ENCODE peak calls at places on chromosomes 16 and 17, in four cellular contexts. One of them, this sample, is unnamed.

GRCh38 chr16:50841081-50841886 is 99.4 kb downstream of the CYLD start:
- DNase-seq in SK-N-SH: no peak
- DNase-seq in GM12878: no peak
- DNase-seq in WTC11: peak
- DNase-seq in this sample: peak

GRCh38 chr16:2329532-2329931 is 11.0 kb downstream of the ABCA3 start:
- DNase-seq in SK-N-SH: no peak
- DNase-seq in GM12878: no peak
- DNase-seq in WTC11: peak
- DNase-seq in this sample: no peak

GRCh38 chr16:68590201-68590994 is 51.3 kb downstream of the ZFP90 start:
- DNase-seq in SK-N-SH: peak
- DNase-seq in GM12878: no peak
- DNase-seq in WTC11: peak
- DNase-seq in this sample: peak

GRCh38 chr17:67718325-67718941 is 697 bp downstream of the NOL11 start:
- DNase-seq in SK-N-SH: peak
- DNase-seq in GM12878: no peak
- DNase-seq in WTC11: no peak
- DNase-seq in this sample: peak

GRCh38 chr16:56776562-56776961 is 46.6 kb downstream of the NUP93 start:
- DNase-seq in SK-N-SH: peak
- DNase-seq in GM12878: no peak
- DNase-seq in WTC11: no peak
- DNase-seq in this sample: no peak

GRCh38 chr17:42895185-42895555 is 5.4 kb upstream of the G6PC1 start:
- DNase-seq in SK-N-SH: no peak
- DNase-seq in GM12878: no peak
- DNase-seq in WTC11: no peak
- DNase-seq in this sample: no peak

GRCh38 chr17:50332196-50332595 is 13.7 kb upstream of the XYLT2 start:
- DNase-seq in SK-N-SH: no peak
- DNase-seq in GM12878: no peak
- DNase-seq in WTC11: no peak
- DNase-seq in this sample: no peak

GRCh38 chr16:68347605-68348004 is 36.8 kb downstream of the PRMT7 start:
- DNase-seq in SK-N-SH: no peak
- DNase-seq in GM12878: no peak
- DNase-seq in WTC11: no peak
- DNase-seq in this sample: no peak

GRCh38 chr17:3917391-3917931 is 1.2 kb upstream of the P2RX1 start:
- DNase-seq in SK-N-SH: peak
- DNase-seq in GM12878: no peak
- DNase-seq in WTC11: no peak
- DNase-seq in this sample: peak

GRCh38 chr17:38898812-38899348 is 26.5 kb upstream of the LASP1NB start:
- DNase-seq in SK-N-SH: no peak
- DNase-seq in GM12878: peak
- DNase-seq in WTC11: no peak
- DNase-seq in this sample: peak

GRCh38 chr16:66473654-66474519 is 46.8 kb downstream of the BEAN1 start:
- DNase-seq in SK-N-SH: no peak
- DNase-seq in GM12878: no peak
- DNase-seq in WTC11: no peak
- DNase-seq in this sample: no peak
- TF ChIP-seq USF1 in SK-N-SH: no peak
- TF ChIP-seq USF1 in GM12878: no peak
- TF ChIP-seq USF1 in WTC11: no peak
- TF ChIP-seq USF1 in this sample: no peak

GRCh38 chr16:84453061-84453752 is 51.3 kb downstream of the MEAK7 start:
- DNase-seq in SK-N-SH: no peak
- DNase-seq in GM12878: no peak
- DNase-seq in WTC11: no peak
- DNase-seq in this sample: no peak
- TF ChIP-seq USF1 in SK-N-SH: no peak
- TF ChIP-seq USF1 in GM12878: no peak
- TF ChIP-seq USF1 in WTC11: no peak
- TF ChIP-seq USF1 in this sample: no peak

GRCh38 chr17:81837641-81838040 is 2.8 kb upstream of the PPP1R27 start:
- DNase-seq in SK-N-SH: no peak
- DNase-seq in GM12878: no peak
- DNase-seq in WTC11: no peak
- DNase-seq in this sample: no peak
- TF ChIP-seq USF1 in SK-N-SH: no peak
- TF ChIP-seq USF1 in GM12878: no peak
- TF ChIP-seq USF1 in WTC11: no peak
- TF ChIP-seq USF1 in this sample: no peak

GRCh38 chr17:57833597-57833939 is 16.3 kb downstream of the MRPS23 start:
- DNase-seq in SK-N-SH: no peak
- DNase-seq in GM12878: no peak
- DNase-seq in WTC11: no peak
- DNase-seq in this sample: no peak

GRCh38 chr17:57835333-57835900 is 14.4 kb downstream of the MRPS23 start:
- DNase-seq in SK-N-SH: no peak
- DNase-seq in GM12878: no peak
- DNase-seq in WTC11: no peak
- DNase-seq in this sample: no peak

GRCh38 chr17:57832299-57832698 is 17.5 kb downstream of the MRPS23 start:
- DNase-seq in SK-N-SH: no peak
- DNase-seq in GM12878: no peak
- DNase-seq in WTC11: no peak
- DNase-seq in this sample: no peak

GRCh38 chr17:57832711-57833596 is 16.9 kb downstream of the MRPS23 start:
- DNase-seq in SK-N-SH: peak
- DNase-seq in GM12878: no peak
- DNase-seq in WTC11: peak
- DNase-seq in this sample: peak

GRCh38 chr17:57834146-57834741 is 15.6 kb downstream of the MRPS23 start:
- DNase-seq in SK-N-SH: peak
- DNase-seq in GM12878: no peak
- DNase-seq in WTC11: peak
- DNase-seq in this sample: no peak
- TF ChIP-seq USF1 in SK-N-SH: no peak
- TF ChIP-seq USF1 in GM12878: no peak
- TF ChIP-seq USF1 in WTC11: no peak
- TF ChIP-seq USF1 in this sample: no peak

GRCh38 chr17:76032073-76032779 is 5.1 kb upstream of the EVPL start:
- DNase-seq in SK-N-SH: peak
- DNase-seq in GM12878: no peak
- DNase-seq in WTC11: no peak
- DNase-seq in this sample: no peak
- TF ChIP-seq USF1 in SK-N-SH: no peak
- TF ChIP-seq USF1 in GM12878: no peak
- TF ChIP-seq USF1 in WTC11: no peak
- TF ChIP-seq USF1 in this sample: no peak

DNA sequence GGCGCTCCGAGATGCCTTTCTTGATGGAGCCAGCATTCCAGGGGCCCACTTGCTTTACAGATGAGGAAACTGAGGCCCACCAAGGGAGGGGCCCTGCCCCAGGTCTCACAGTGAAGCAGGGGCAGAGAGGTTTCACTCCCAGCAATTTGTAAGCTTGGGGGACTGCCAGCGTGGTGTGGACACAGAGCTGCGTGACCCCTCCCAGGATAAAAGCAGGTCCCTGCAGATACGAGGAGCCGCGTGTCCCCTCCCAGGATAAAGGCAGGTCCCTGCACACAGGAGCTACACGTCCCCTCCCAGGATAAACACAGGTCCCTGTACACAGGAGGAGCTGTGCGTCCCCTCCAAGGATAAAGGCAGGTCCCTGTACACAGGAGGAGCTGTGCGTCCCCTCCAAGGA is 11.7 kb downstream of the JPH3 start:
- DNase-seq in SK-N-SH: no peak
- DNase-seq in GM12878: no peak
- DNase-seq in WTC11: no peak
- DNase-seq in this sample: no peak
- TF ChIP-seq USF1 in SK-N-SH: no peak
- TF ChIP-seq USF1 in GM12878: no peak
- TF ChIP-seq USF1 in WTC11: no peak
- TF ChIP-seq USF1 in this sample: no peak

GRCh38 chr17:56761387-56761786 is 72.3 kb downstream of the C17orf67 start:
- DNase-seq in SK-N-SH: no peak
- DNase-seq in GM12878: no peak
- DNase-seq in WTC11: no peak
- DNase-seq in this sample: no peak

GRCh38 chr17:56752263-56752662 is 81.5 kb downstream of the C17orf67 start:
- DNase-seq in SK-N-SH: no peak
- DNase-seq in GM12878: no peak
- DNase-seq in WTC11: no peak
- DNase-seq in this sample: no peak

GRCh38 chr17:56754523-56755208 is 79.1 kb downstream of the C17orf67 start:
- DNase-seq in SK-N-SH: peak
- DNase-seq in GM12878: no peak
- DNase-seq in WTC11: no peak
- DNase-seq in this sample: no peak

GRCh38 chr17:56755310-56755709 is 78.4 kb downstream of the C17orf67 start:
- DNase-seq in SK-N-SH: no peak
- DNase-seq in GM12878: no peak
- DNase-seq in WTC11: no peak
- DNase-seq in this sample: no peak

GRCh38 chr17:56756536-56756935 is 77.2 kb downstream of the C17orf67 start:
- DNase-seq in SK-N-SH: no peak
- DNase-seq in GM12878: no peak
- DNase-seq in WTC11: no peak
- DNase-seq in this sample: no peak
- TF ChIP-seq USF1 in SK-N-SH: no peak
- TF ChIP-seq USF1 in GM12878: no peak
- TF ChIP-seq USF1 in WTC11: no peak
- TF ChIP-seq USF1 in this sample: no peak

DNA sequence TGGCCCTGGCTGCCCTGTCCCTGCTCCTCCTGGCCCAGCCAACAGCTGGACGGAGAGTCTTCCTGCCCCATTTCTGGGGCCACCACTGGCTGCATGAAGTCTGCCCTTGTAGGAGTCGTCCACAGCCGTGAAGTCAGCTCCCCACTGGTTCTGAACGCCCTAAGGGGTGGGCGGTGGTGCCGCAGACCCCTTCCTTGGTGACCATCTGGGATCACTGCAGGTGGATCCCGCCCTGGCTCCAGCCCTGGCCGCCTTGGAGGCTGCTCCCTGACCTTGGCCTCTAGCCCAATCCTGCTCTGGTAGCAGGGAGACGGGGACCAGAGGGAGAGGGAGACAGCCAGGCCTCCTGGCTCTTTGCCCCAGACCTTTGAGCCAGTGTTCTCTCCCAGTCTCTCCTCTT is 35.4 kb downstream of the MGAT5B start:
- DNase-seq in SK-N-SH: no peak
- DNase-seq in GM12878: no peak
- DNase-seq in WTC11: no peak
- DNase-seq in this sample: no peak
- TF ChIP-seq USF1 in SK-N-SH: no peak
- TF ChIP-seq USF1 in GM12878: no peak
- TF ChIP-seq USF1 in WTC11: no peak
- TF ChIP-seq USF1 in this sample: no peak

This sample was measured in K562.